ENCODE peak calls at places on chromosomes 1 and 21, in ten cellular contexts. Z is IMR-90, X is thoracic aorta, L is HCT116, E is heart right ventricle, I is fibroblast of lung, V is right lobe of liver, Y is brain microvascular endothelial cell, J is MM.1S, S is heart left ventricle. C is an unnamed sample.
A peak's percentile ranks its signal among the peaks of the same experiment; 100 is the strongest.

GRCh38 chr1:183711165-183711678 is 58.1 kb upstream of the APOBEC4 start:
- DNase-seq in Z (no peak), X (no peak), L (no peak), E (no peak), I (no peak), V (no peak), Y (no peak), J (no peak), S (no peak), C (no peak)

GRCh38 chr1:181179279-181179979 is 90.9 kb downstream of the IER5 start:
- DNase-seq in Z (no peak), X (no peak), L (no peak), E (no peak), I (no peak), V (no peak), Y (no peak), J (no peak), S (no peak), C (no peak)

GRCh38 chr1:113103048-113103447 is 30.1 kb downstream of the LRIG2 start:
- DNase-seq in Z (no peak), X (no peak), L (peak; percentile 0), E (no peak), I (no peak), V (no peak), Y (no peak), J (no peak), S (no peak), C (no peak)

GRCh38 chr1:18940303-18941020 is 16.0 kb downstream of the IFFO2 start:
- DNase-seq in Z (peak; percentile 60), X (no peak), L (no peak), E (no peak), I (no peak), V (no peak), Y (no peak), J (no peak), S (no peak), C (no peak)

GRCh38 chr1:3482590-3482899 is 28.1 kb downstream of the ARHGEF16 start:
- DNase-seq in Z (no peak), X (no peak), L (no peak), E (no peak), I (no peak), V (no peak), Y (no peak), J (no peak), S (no peak), C (no peak)

GRCh38 chr21:43603641-43604504 is 55.4 kb downstream of the HSF2BP start:
- DNase-seq in Z (peak; percentile 67), X (no peak), L (no peak), E (no peak), I (peak; percentile 71), V (no peak), Y (peak; percentile 55), J (no peak), S (no peak), C (no peak)

GRCh38 chr1:62924983-62925790 is 141.3 kb downstream of the ATG4C start:
- DNase-seq in Z (no peak), X (no peak), L (no peak), E (no peak), I (no peak), V (no peak), Y (no peak), J (no peak), S (no peak), C (no peak)

GRCh38 chr1:117045644-117046043 is 14.5 kb upstream of the TTF2 start:
- DNase-seq in Z (no peak), X (no peak), L (no peak), E (no peak), I (no peak), V (no peak), Y (no peak), J (no peak), S (no peak), C (peak; percentile 77)

GRCh38 chr1:182784556-182785171 is 4.9 kb upstream of the NPL start:
- DNase-seq in Z (peak; percentile 50), X (no peak), L (peak; percentile 28), E (peak; percentile 30), I (peak; percentile 37), V (no peak), Y (peak; percentile 33), J (peak; percentile 70), S (no peak), C (peak; percentile 32)

GRCh38 chr1:220320709-220321108 is 48.5 kb upstream of the RAB3GAP2 start:
- DNase-seq in Z (no peak), X (no peak), L (no peak), E (no peak), I (no peak), V (no peak), Y (no peak), J (no peak), S (no peak), C (no peak)

DNA sequence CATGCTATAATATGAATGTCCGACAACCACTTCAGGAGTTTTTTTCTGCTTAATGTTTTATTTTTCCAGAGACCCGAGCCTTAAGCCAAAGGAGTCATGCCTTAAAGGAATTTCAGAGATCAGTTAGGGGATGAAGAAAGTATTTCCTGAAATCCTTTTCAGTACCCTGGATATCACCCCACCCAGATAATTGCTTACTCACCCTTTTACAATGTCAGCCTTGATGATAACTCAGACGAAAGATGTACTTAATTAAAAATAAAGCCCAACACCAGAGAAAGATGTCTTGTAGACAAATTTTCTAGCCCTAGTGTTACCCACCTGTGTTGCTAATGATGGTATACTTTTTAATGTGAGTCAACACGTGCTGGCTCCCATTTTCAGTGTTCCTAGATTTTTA is 124.1 kb downstream of the XCL2 start:
- DNase-seq in Z (no peak), X (no peak), L (no peak), E (no peak), I (peak; percentile 57), V (no peak), Y (no peak), J (no peak), S (no peak), C (no peak)
- H3K27ac ChIP-seq in Z (no peak overlapping the region), X (no peak overlapping the region), L (peak overlapping the region; percentile 42), E (no peak overlapping the region), I (no peak overlapping the region), V (no peak overlapping the region), Y (no peak overlapping the region), J (no peak overlapping the region), S (no peak overlapping the region), C (no peak overlapping the region)

DNA sequence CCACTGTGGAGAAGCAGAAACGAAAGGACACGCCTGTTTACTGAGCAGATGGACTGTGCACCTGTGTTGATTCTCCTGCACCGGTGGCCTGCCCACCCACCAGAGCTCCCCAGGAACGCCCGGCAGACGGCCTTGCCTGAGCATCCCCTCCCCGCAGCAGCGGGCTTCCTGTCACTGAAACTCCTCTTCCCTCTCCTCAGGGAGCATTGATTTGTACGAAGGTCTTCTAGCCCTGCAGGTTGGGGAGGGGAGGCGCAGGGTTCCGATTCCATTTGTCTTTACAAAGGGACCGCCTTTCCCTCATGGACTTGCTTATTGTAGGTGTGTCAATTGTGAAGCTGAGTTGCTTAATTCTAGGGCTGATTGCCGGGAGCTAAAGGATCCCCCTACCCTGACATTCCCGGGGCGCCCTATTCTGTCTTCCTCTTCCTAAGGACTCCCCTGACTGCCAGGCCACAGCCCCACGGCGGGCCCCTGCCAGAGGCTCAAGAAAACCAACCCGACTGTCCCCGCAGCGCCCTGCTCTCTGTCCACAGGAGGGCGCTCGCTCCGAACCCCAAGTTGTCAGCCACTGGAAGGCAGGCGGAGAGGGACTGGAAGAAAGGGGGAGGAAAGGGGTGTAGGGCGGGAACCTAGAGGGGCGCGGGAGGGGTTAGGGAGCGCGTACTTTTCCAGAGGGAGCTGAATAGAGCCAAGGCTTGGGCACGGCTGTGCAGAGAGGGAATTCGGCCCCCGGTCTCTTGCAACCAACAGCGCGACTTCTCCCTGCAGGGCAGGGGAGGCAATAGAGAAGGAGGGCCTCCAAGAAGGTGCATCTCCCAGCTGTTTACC is 2.8 kb downstream of the S100A6 start:
- DNase-seq in Z (peak; percentile 84), X (peak; percentile 60), L (peak; percentile 81), E (peak; percentile 82), I (peak; percentile 79), V (peak; percentile 76), Y (peak; percentile 71), J (peak; percentile 48), S (peak; percentile 84), C (peak; percentile 79)
- TF ChIP-seq CTCF in Z (peak; percentile 94), X (peak; percentile 92), L (no peak), E (peak; percentile 83), I (peak; percentile 88), V (peak; percentile 62), Y (peak; percentile 93), J (peak; percentile 87), S (peak; percentile 79), C (peak; percentile 67)

GRCh38 chr21:17397703-17398102 is 115.1 kb upstream of the CXADR start:
- DNase-seq in Z (no peak), X (no peak), L (no peak), E (no peak), I (no peak), V (no peak), Y (no peak), J (no peak), S (no peak), C (no peak)

GRCh38 chr21:17406202-17406601 is 106.6 kb upstream of the CXADR start:
- DNase-seq in Z (no peak), X (no peak), L (no peak), E (no peak), I (peak; percentile 29), V (no peak), Y (no peak), J (no peak), S (no peak), C (no peak)

GRCh38 chr21:17402885-17403477 is 109.9 kb upstream of the CXADR start:
- DNase-seq in Z (peak; percentile 4), X (no peak), L (no peak), E (no peak), I (peak; percentile 66), V (no peak), Y (peak; percentile 11), J (no peak), S (no peak), C (no peak)
- H3K27ac ChIP-seq in Z (no peak overlapping the region), X (no peak overlapping the region), L (no peak overlapping the region), E (no peak overlapping the region), I (no peak overlapping the region), V (no peak overlapping the region), Y (no peak overlapping the region), J (no peak overlapping the region), S (no peak overlapping the region), C (no peak overlapping the region)

GRCh38 chr1:54424398-54424797 is 18.2 kb upstream of the SSBP3 start:
- DNase-seq in Z (no peak), X (no peak), L (no peak), E (no peak), I (no peak), V (no peak), Y (no peak), J (no peak), S (no peak), C (no peak)

GRCh38 chr1:54425152-54425584 is 19.0 kb upstream of the SSBP3 start:
- DNase-seq in Z (no peak), X (no peak), L (no peak), E (no peak), I (no peak), V (peak; percentile 79), Y (no peak), J (no peak), S (no peak), C (no peak)

GRCh38 chr1:54428838-54429513 is 22.8 kb upstream of the SSBP3 start:
- DNase-seq in Z (no peak), X (no peak), L (no peak), E (no peak), I (no peak), V (no peak), Y (no peak), J (no peak), S (no peak), C (no peak)

DNA sequence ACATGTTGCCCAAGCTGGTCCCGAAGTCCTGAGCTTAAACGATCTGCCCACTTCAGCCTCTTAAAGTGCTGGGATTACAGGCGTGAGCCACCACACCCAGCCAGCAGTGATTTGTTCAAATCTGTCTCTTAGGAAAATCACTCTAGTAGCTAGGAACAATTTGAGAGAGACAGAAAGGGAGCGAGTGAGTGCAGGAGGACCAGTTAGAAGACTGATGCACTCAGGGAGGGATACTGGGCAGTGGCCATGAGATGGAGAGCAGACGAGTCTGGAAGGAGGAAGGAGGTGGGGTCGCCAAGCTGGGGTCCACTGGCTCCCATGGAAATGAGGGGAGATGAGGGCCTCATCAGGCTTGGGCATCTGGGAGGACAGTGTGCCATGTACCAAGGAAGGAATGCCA is 23.6 kb upstream of the SSBP3 start:
- DNase-seq in Z (no peak), X (no peak), L (no peak), E (no peak), I (no peak), V (no peak), Y (no peak), J (no peak), S (no peak), C (no peak)
- TF ChIP-seq CTCF in Z (no peak), X (no peak), L (no peak), E (no peak), I (no peak), V (no peak), Y (no peak), J (no peak), S (no peak), C (no peak)